ENCODE peak calls at places on chromosomes 12 and 14, in ten cellular contexts. Q is HL-60; U is ovary; L is CD8-positive, alpha-beta T cell; W is HCT116; S is AG10803; P is fibroblast of villous mesenchyme; V is lower leg skin; M is BJ; K is stomach. D is an unnamed sample.

GRCh38 chr12:68158427-68158826 is 1.1 kb downstream of the IFNG start:
- DNase-seq in Q (peak), U (no peak), L (no peak), W (peak), S (peak), P (peak), V (no peak), M (no peak), K (no peak), D (no peak)

GRCh38 chr12:116980083-116980482 is 69.3 kb downstream of the FBXW8 start:
- DNase-seq in Q (no peak), U (no peak), L (no peak), W (no peak), S (no peak), P (no peak), V (no peak), M (no peak), K (no peak), D (no peak)

GRCh38 chr14:68015356-68016242 is 196.0 kb downstream of the RAD51B start:
- DNase-seq in Q (no peak), U (no peak), L (no peak), W (no peak), S (no peak), P (peak), V (no peak), M (no peak), K (no peak), D (no peak)

GRCh38 chr12:40078201-40078730 is 27.6 kb downstream of the SLC2A13 start:
- DNase-seq in Q (no peak), U (no peak), L (no peak), W (no peak), S (peak), P (no peak), V (no peak), M (no peak), K (no peak), D (no peak)

GRCh38 chr14:53217283-53217994 is 64.3 kb upstream of the DDHD1 start:
- DNase-seq in Q (peak), U (peak), L (peak), W (peak), S (peak), P (peak), V (peak), M (peak), K (peak), D (peak)

GRCh38 chr12:43210437-43211197 is 341.4 kb downstream of the ADAMTS20 start:
- DNase-seq in Q (peak), U (no peak), L (no peak), W (no peak), S (peak), P (peak), V (no peak), M (no peak), K (no peak), D (no peak)

GRCh38 chr12:64890873-64891468 is 66.5 kb downstream of the TBC1D30 start:
- DNase-seq in Q (peak), U (no peak), L (no peak), W (peak), S (peak), P (peak), V (no peak), M (no peak), K (no peak), D (no peak)

GRCh38 chr12:44088647-44089046 is 252.8 kb downstream of the TMEM117 start:
- DNase-seq in Q (no peak), U (no peak), L (no peak), W (no peak), S (no peak), P (no peak), V (no peak), M (no peak), K (no peak), D (no peak)

GRCh38 chr14:65000868-65001600 is 14.3 kb downstream of the FNTB start:
- DNase-seq in Q (no peak), U (no peak), L (no peak), W (no peak), S (peak), P (no peak), V (no peak), M (no peak), K (no peak), D (no peak)

GRCh38 chr14:35414365-35414764 is 9.8 kb upstream of the NFKBIA start:
- DNase-seq in Q (no peak), U (no peak), L (no peak), W (no peak), S (peak), P (peak), V (no peak), M (no peak), K (no peak), D (no peak)

GRCh38 chr14:90344920-90345557 is 13.3 kb upstream of the NRDE2 start:
- DNase-seq in Q (no peak), U (no peak), L (no peak), W (no peak), S (no peak), P (no peak), V (no peak), M (no peak), K (no peak), D (no peak)

GRCh38 chr12:89326260-89327040 is 25.9 kb downstream of the DUSP6 start:
- DNase-seq in Q (no peak), U (no peak), L (no peak), W (no peak), S (no peak), P (peak), V (no peak), M (no peak), K (no peak), D (no peak)

GRCh38 chr12:96053476-96054261 is 18.3 kb upstream of the LTA4H start:
- DNase-seq in Q (no peak), U (no peak), L (no peak), W (no peak), S (no peak), P (no peak), V (no peak), M (no peak), K (no peak), D (no peak)

GRCh38 chr14:36091096-36091495 is 85.4 kb downstream of the PTCSC3 start:
- DNase-seq in Q (no peak), U (no peak), L (no peak), W (peak), S (peak), P (peak), V (no peak), M (peak), K (peak), D (no peak)

GRCh38 chr14:101980700-101981099 is 16.3 kb downstream of the DYNC1H1 start:
- DNase-seq in Q (no peak), U (no peak), L (no peak), W (peak), S (peak), P (peak), V (peak), M (peak), K (peak), D (peak)

GRCh38 chr14:46197856-46198255 is 453.7 kb downstream of the RPL10L start:
- DNase-seq in Q (no peak), U (no peak), L (no peak), W (no peak), S (no peak), P (no peak), V (no peak), M (no peak), K (no peak), D (no peak)

GRCh38 chr14:72621387-72622065 is 272.4 kb downstream of the DPF3 start:
- DNase-seq in Q (no peak), U (no peak), L (no peak), W (no peak), S (no peak), P (no peak), V (no peak), M (no peak), K (no peak), D (no peak)

GRCh38 chr14:77245820-77246219 is 25.2 kb downstream of the NGB start:
- DNase-seq in Q (no peak), U (no peak), L (no peak), W (no peak), S (no peak), P (no peak), V (no peak), M (no peak), K (no peak), D (no peak)

GRCh38 chr12:46361667-46362034 is 10.9 kb downstream of the SLC38A2 start:
- DNase-seq in Q (no peak), U (no peak), L (no peak), W (no peak), S (no peak), P (peak), V (no peak), M (no peak), K (no peak), D (no peak)

GRCh38 chr14:32352631-32353030 is 23.5 kb downstream of the AKAP6 start:
- DNase-seq in Q (no peak), U (no peak), L (no peak), W (no peak), S (peak), P (no peak), V (no peak), M (no peak), K (no peak), D (no peak)

GRCh38 chr14:77151918-77152588 is 10.5 kb upstream of the ZDHHC22 start:
- DNase-seq in Q (no peak), U (no peak), L (no peak), W (peak), S (peak), P (peak), V (no peak), M (no peak), K (no peak), D (no peak)

GRCh38 chr12:120497524-120498150 is 1.7 kb downstream of the DYNLL1 start:
- DNase-seq in Q (no peak), U (no peak), L (no peak), W (no peak), S (peak), P (peak), V (no peak), M (no peak), K (no peak), D (no peak)

GRCh38 chr14:76408877-76409276 is 32.9 kb downstream of the ESRRB start:
- DNase-seq in Q (no peak), U (no peak), L (no peak), W (no peak), S (no peak), P (no peak), V (no peak), M (no peak), K (no peak), D (no peak)

GRCh38 chr14:55702501-55702900 is 122.5 kb downstream of the KTN1 start:
- DNase-seq in Q (no peak), U (no peak), L (no peak), W (no peak), S (no peak), P (no peak), V (no peak), M (no peak), K (no peak), D (no peak)

GRCh38 chr14:55698051-55698450 is 118.0 kb downstream of the KTN1 start:
- DNase-seq in Q (no peak), U (no peak), L (no peak), W (no peak), S (no peak), P (no peak), V (no peak), M (no peak), K (no peak), D (no peak)

GRCh38 chr14:55701638-55702037 is 121.6 kb downstream of the KTN1 start:
- DNase-seq in Q (no peak), U (no peak), L (no peak), W (no peak), S (peak), P (no peak), V (no peak), M (no peak), K (no peak), D (no peak)

GRCh38 chr14:55699131-55700057 is 119.4 kb downstream of the KTN1 start:
- DNase-seq in Q (no peak), U (no peak), L (no peak), W (no peak), S (peak), P (peak), V (no peak), M (no peak), K (no peak), D (no peak)

GRCh38 chr14:55697358-55697985 is 117.5 kb downstream of the KTN1 start:
- DNase-seq in Q (no peak), U (no peak), L (no peak), W (no peak), S (no peak), P (no peak), V (no peak), M (no peak), K (no peak), D (no peak)
- H3K4me3 ChIP-seq in Q (no peak), U (no peak), L (no peak), W (no peak), S (no peak), P (no peak), V (no peak), M (no peak), K (no peak), D (no peak)

GRCh38 chr12:129081755-129082250 is 228.5 kb downstream of the GLT1D1 start:
- DNase-seq in Q (no peak), U (no peak), L (no peak), W (no peak), S (no peak), P (no peak), V (no peak), M (no peak), K (no peak), D (no peak)

GRCh38 chr12:129080821-129081220 is 227.5 kb downstream of the GLT1D1 start:
- DNase-seq in Q (no peak), U (no peak), L (no peak), W (no peak), S (no peak), P (no peak), V (no peak), M (no peak), K (no peak), D (no peak)

GRCh38 chr12:129082441-129082840 is 229.2 kb downstream of the GLT1D1 start:
- DNase-seq in Q (no peak), U (no peak), L (no peak), W (no peak), S (no peak), P (no peak), V (no peak), M (no peak), K (no peak), D (no peak)

GRCh38 chr12:129083121-129083520 is 229.8 kb downstream of the GLT1D1 start:
- DNase-seq in Q (no peak), U (no peak), L (no peak), W (no peak), S (no peak), P (no peak), V (no peak), M (no peak), K (no peak), D (no peak)

DNA sequence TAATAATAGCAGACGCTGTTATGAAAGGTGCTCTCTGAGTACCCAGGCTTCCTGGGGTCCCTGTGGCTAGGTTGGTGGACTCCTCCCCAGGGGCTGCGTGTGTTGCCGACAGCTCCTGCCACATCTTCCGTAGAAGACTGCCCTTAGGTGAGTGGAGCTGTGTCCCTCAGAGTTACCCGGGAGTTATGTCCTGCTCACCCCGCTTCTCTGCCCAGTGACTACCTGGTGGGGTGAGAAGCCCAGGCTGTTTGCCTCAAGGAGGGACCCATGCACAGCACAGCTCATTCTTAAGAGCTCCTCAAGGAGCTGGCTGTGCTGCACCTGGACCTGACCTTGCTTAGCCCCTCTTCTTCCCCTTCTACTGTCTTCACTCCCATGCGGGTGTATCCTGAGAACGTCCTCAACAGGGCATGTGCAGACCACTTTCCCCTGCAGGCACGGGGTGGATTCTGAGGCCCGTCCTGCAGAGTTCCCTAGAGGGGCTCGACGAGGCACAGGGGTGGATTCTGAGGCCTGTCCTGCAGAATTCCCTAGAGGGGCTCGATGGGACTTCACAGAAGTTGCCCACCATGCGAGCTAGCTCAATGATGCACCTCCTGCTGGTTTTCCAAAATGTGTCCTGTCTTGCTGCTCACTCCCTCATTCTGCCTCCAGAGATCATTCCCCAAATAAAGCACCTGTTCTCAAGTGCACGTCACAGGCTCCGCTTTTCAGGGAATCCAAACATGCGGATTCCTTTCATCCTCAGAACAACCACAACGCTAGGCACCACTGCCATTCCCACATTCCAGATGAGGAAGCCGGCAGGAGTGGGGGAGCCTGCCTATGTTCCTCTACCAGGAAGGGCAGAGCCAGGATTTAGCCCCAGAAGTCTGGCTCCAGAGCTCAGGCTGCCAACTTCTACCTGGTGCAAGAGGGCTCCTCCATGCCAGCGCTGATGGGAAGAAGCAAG is 231.9 kb downstream of the GLT1D1 start:
- DNase-seq in Q (no peak), U (no peak), L (no peak), W (no peak), S (no peak), P (no peak), V (no peak), M (no peak), K (no peak), D (no peak)
- TF ChIP-seq CTCF in Q (no peak), U (no peak), L (no peak), W (no peak), S (no peak), P (no peak), V (no peak), M (no peak), K (no peak), D (no peak)

GRCh38 chr12:625998-626397 is 37.2 kb downstream of the NINJ2 start:
- DNase-seq in Q (no peak), U (no peak), L (no peak), W (no peak), S (no peak), P (no peak), V (no peak), M (no peak), K (no peak), D (no peak)
- H3K4me3 ChIP-seq in Q (no peak), U (no peak), L (no peak), W (no peak), S (no peak), P (no peak), V (no peak), M (no peak), K (no peak), D (no peak)

GRCh38 chr14:26255213-26255612 is 342.6 kb downstream of the NOVA1 start:
- DNase-seq in Q (no peak), U (no peak), L (no peak), W (no peak), S (peak), P (peak), V (peak), M (no peak), K (no peak), D (no peak)
- TF ChIP-seq CTCF in Q (no peak), U (peak), L (no peak), W (no peak), S (peak), P (peak), V (no peak), M (peak), K (no peak), D (no peak)

DNA sequence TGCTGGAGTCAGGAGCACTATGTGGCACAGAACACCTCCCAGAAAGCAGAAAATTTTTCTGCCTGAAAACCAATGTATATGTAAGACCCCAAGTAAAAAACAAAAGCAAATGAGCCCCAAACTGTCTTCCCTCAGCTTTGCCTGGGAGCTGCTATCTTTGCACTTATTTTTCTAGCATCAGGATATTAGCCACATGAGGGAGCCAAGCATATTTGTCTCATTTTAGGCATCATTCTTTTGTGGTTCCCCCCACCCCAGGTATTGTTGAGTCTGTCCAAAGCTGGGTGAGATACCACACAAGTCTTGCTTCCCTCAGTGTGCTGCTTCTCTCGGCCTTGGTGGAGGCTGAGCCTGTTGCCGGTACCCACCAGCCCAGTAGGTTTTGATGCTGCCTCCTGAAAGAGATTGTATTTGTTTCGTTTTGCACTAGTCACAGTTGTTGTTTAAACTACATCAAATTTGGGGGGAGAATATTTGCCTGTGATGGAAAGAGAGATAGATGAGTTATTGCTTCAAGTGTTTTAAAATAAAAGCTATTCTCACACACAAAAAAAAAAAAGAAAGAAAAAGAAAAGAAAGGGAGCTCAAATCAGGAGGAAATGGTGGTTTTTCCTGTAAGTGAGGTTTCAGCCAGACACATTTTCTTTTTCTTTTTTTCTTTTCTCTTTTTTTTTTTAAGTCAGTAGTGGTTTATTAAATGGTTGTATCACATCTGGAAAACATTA is 58.3 kb downstream of the SLC4A8 start:
- DNase-seq in Q (no peak), U (no peak), L (peak), W (no peak), S (peak), P (no peak), V (no peak), M (no peak), K (no peak), D (no peak)
- H3K4me3 ChIP-seq in Q (no peak), U (no peak), L (peak), W (no peak), S (no peak), P (no peak), V (no peak), M (no peak), K (no peak), D (no peak)

D was measured in gastrocnemius medialis.